ENCODE peak calls at places on chromosomes 12 and 14, in nine cellular contexts. T is stimulated activated effector memory CD8-positive, alpha-beta T cell treated with anti-CD3 and anti-CD28 coated beads, Interleukin-12 subunit alpha, Interleukin-12 subunit beta, amount 100 ng/mL, for 72 hours; L is heart left ventricle; W is amniotic stem cell; C is fibroblast of mammary gland; Q is ascending aorta; O is fibroblast of gingiva; U is HCT116; F is activated CD8-positive, alpha-beta T cell treated with anti-CD3 and anti-CD28 coated beads for 36 hours. S is an unnamed sample.

GRCh38 chr12:94379479-94380113 is 80.1 kb downstream of the CEP83 start:
- DNase-seq in T (peak), L (no peak), W (no peak), C (no peak), Q (no peak), O (no peak), U (no peak), F (no peak), S (no peak)

GRCh38 chr12:120573560-120573959 is 7.6 kb downstream of the POP5 start:
- DNase-seq in T (no peak), L (no peak), W (no peak), C (no peak), Q (no peak), O (peak), U (no peak), F (no peak), S (no peak)

GRCh38 chr14:101224356-101225115 is 321.0 kb upstream of the RTL1 start:
- DNase-seq in T (no peak), L (no peak), W (no peak), C (no peak), Q (peak), O (no peak), U (no peak), F (no peak), S (no peak)

GRCh38 chr12:9870311-9870866 is 1.2 kb upstream of the CLEC2B start:
- DNase-seq in T (no peak), L (peak), W (no peak), C (peak), Q (no peak), O (no peak), U (no peak), F (no peak), S (no peak)

GRCh38 chr14:72480465-72481243 is 413.2 kb downstream of the DPF3 start:
- DNase-seq in T (no peak), L (no peak), W (no peak), C (no peak), Q (no peak), O (no peak), U (no peak), F (no peak), S (no peak)

GRCh38 chr14:52840916-52841315 is 49.5 kb upstream of the GNPNAT1 start:
- DNase-seq in T (no peak), L (no peak), W (peak), C (peak), Q (no peak), O (peak), U (no peak), F (no peak), S (no peak)

GRCh38 chr12:116015525-116015924 is 262.0 kb downstream of the MED13L start:
- DNase-seq in T (no peak), L (no peak), W (peak), C (peak), Q (no peak), O (peak), U (no peak), F (no peak), S (no peak)

GRCh38 chr14:31934767-31935266 is 142.3 kb upstream of the ARHGAP5 start:
- DNase-seq in T (no peak), L (peak), W (no peak), C (peak), Q (no peak), O (peak), U (peak), F (no peak), S (no peak)

GRCh38 chr12:12645485-12645884 is 33.8 kb downstream of the CREBL2 start:
- DNase-seq in T (peak), L (no peak), W (no peak), C (peak), Q (no peak), O (peak), U (peak), F (peak), S (no peak)

GRCh38 chr14:34628681-34629135 is 1.2 kb downstream of the SNX6 start:
- DNase-seq in T (no peak), L (peak), W (no peak), C (no peak), Q (peak), O (no peak), U (no peak), F (peak), S (no peak)

GRCh38 chr12:21934173-21934572 is 7.1 kb downstream of the ABCC9 start:
- DNase-seq in T (no peak), L (no peak), W (no peak), C (peak), Q (no peak), O (peak), U (no peak), F (no peak), S (no peak)

GRCh38 chr14:77485901-77486678 is 12.5 kb downstream of the ISM2 start:
- DNase-seq in T (no peak), L (no peak), W (no peak), C (peak), Q (no peak), O (no peak), U (no peak), F (no peak), S (no peak)

GRCh38 chr12:105235299-105235746 is 651 bp downstream of the APPL2 start:
- DNase-seq in T (peak), L (no peak), W (no peak), C (peak), Q (no peak), O (no peak), U (no peak), F (peak), S (no peak)

GRCh38 chr12:113196996-113197395 is 11.5 kb downstream of the RITA1 start:
- DNase-seq in T (peak), L (peak), W (peak), C (peak), Q (peak), O (peak), U (peak), F (peak), S (peak)

GRCh38 chr14:24670594-24670993 is 36.6 kb upstream of the GZMB start:
- DNase-seq in T (peak), L (no peak), W (no peak), C (no peak), Q (no peak), O (no peak), U (no peak), F (peak), S (no peak)

GRCh38 chr14:101223561-101224162 is 320.1 kb upstream of the RTL1 start:
- DNase-seq in T (no peak), L (no peak), W (no peak), C (no peak), Q (peak), O (no peak), U (no peak), F (no peak), S (peak)

GRCh38 chr14:72366619-72367018 is 434.4 kb downstream of the RGS6 start:
- DNase-seq in T (no peak), L (no peak), W (no peak), C (no peak), Q (no peak), O (no peak), U (no peak), F (no peak), S (no peak)

GRCh38 chr12:93032748-93033147 is 103.7 kb upstream of the EEA1 start:
- DNase-seq in T (no peak), L (no peak), W (peak), C (no peak), Q (no peak), O (no peak), U (no peak), F (no peak), S (no peak)

GRCh38 chr12:3651585-3652424 is 101.1 kb downstream of the CRACR2A start:
- DNase-seq in T (no peak), L (no peak), W (no peak), C (no peak), Q (no peak), O (no peak), U (no peak), F (no peak), S (no peak)

GRCh38 chr12:131949431-131950181 is at the start of gene EP400:
- DNase-seq in T (peak), L (peak), W (peak), C (peak), Q (peak), O (peak), U (peak), F (peak), S (peak)

GRCh38 chr14:37973031-37973908 is 234.4 kb upstream of the SSTR1 start:
- DNase-seq in T (no peak), L (no peak), W (no peak), C (no peak), Q (no peak), O (no peak), U (no peak), F (no peak), S (no peak)

GRCh38 chr14:68210729-68211299 is 391.2 kb downstream of the RAD51B start:
- DNase-seq in T (peak), L (peak), W (peak), C (peak), Q (peak), O (peak), U (no peak), F (peak), S (no peak)

GRCh38 chr12:42589465-42590323 is at the start of gene PRICKLE1:
- DNase-seq in T (no peak), L (peak), W (no peak), C (peak), Q (peak), O (peak), U (no peak), F (peak), S (no peak)

GRCh38 chr14:65164068-65164824 is 61.9 kb upstream of the MAX start:
- DNase-seq in T (no peak), L (no peak), W (peak), C (peak), Q (peak), O (peak), U (peak), F (peak), S (no peak)

GRCh38 chr12:131020326-131020725 is 66.6 kb downstream of the ADGRD1 start:
- DNase-seq in T (no peak), L (no peak), W (no peak), C (no peak), Q (no peak), O (no peak), U (no peak), F (no peak), S (no peak)

GRCh38 chr12:120495189-120495722 is 657 bp upstream of the DYNLL1 start:
- DNase-seq in T (peak), L (peak), W (no peak), C (no peak), Q (no peak), O (no peak), U (no peak), F (no peak), S (no peak)

GRCh38 chr14:105094193-105094907 is 29.1 kb upstream of the GPR132 start:
- DNase-seq in T (no peak), L (no peak), W (no peak), C (no peak), Q (peak), O (no peak), U (no peak), F (no peak), S (peak)

GRCh38 chr14:60981626-60982455 is 796 bp downstream of the SLC38A6 start:
- DNase-seq in T (no peak), L (no peak), W (no peak), C (peak), Q (no peak), O (peak), U (no peak), F (peak), S (no peak)

GRCh38 chr14:70708717-70709570 is 67.2 kb downstream of the TTC9 start:
- DNase-seq in T (no peak), L (no peak), W (no peak), C (no peak), Q (no peak), O (no peak), U (no peak), F (no peak), S (no peak)

GRCh38 chr12:29534935-29535334 is 37.4 kb upstream of the OVCH1 start:
- DNase-seq in T (no peak), L (no peak), W (no peak), C (peak), Q (no peak), O (peak), U (no peak), F (no peak), S (no peak)

GRCh38 chr12:25376392-25376791 is 125.7 kb upstream of the KRAS start:
- DNase-seq in T (no peak), L (no peak), W (no peak), C (no peak), Q (no peak), O (no peak), U (no peak), F (no peak), S (no peak)

GRCh38 chr14:75363570-75364227 is 64.1 kb upstream of the JDP2 start:
- DNase-seq in T (no peak), L (no peak), W (no peak), C (peak), Q (no peak), O (peak), U (no peak), F (no peak), S (no peak)

GRCh38 chr14:101810897-101811620 is 49.5 kb downstream of the PPP2R5C start:
- DNase-seq in T (no peak), L (no peak), W (peak), C (peak), Q (no peak), O (no peak), U (no peak), F (peak), S (no peak)

S was measured in left lung.